ENCODE peak calls at places on chromosomes 2 and 18, in four cellular contexts. A is NCI-H2029, P is skeletal muscle cell, K is spleen. F is an unnamed sample.

GRCh38 chr18:56532176-56532840 is 106.1 kb downstream of the TXNL1 start:
- DNase-seq in K (no peak), P (no peak), A (no peak), F (no peak)

GRCh38 chr2:105809723-105810122 is 65.0 kb downstream of the NCK2 start:
- DNase-seq in P (no peak), A (no peak), K (no peak), F (no peak)

GRCh38 chr2:15996536-15997423 is 56.4 kb downstream of the MYCN start:
- DNase-seq in A (no peak), P (no peak), K (no peak), F (no peak)

GRCh38 chr2:35978218-35978617 is 377.4 kb upstream of the CRIM1 start:
- DNase-seq in A (no peak), P (no peak), K (no peak), F (no peak)

GRCh38 chr18:23515911-23516546 is 12.7 kb downstream of the RMC1 start:
- DNase-seq in K (peak; percentile 88), A (peak; percentile 65), P (peak; percentile 25), F (peak; percentile 67)

GRCh38 chr2:231454361-231454791 is 9.9 kb downstream of the NCL start:
- DNase-seq in P (no peak), K (no peak), A (no peak), F (no peak)

GRCh38 chr18:22169011-22169888 is at the start of gene GATA6:
- DNase-seq in P (peak; percentile 64), K (peak; percentile 84), A (peak; percentile 68), F (peak; percentile 12)

GRCh38 chr2:124804014-124804940 is 779.2 kb downstream of the CNTNAP5 start:
- DNase-seq in A (peak; percentile 18), K (no peak), P (no peak), F (peak; percentile 19)

GRCh38 chr2:121819846-121820245 is 64.4 kb downstream of the TSN start:
- DNase-seq in K (no peak), P (no peak), A (no peak), F (peak; percentile 22)

GRCh38 chr2:121085801-121086200 is 199.2 kb downstream of the TFCP2L1 start:
- DNase-seq in K (no peak), A (peak; percentile 44), P (no peak), F (no peak)

GRCh38 chr2:20179755-20180594 is 45.0 kb downstream of the SDC1 start:
- DNase-seq in P (no peak), A (no peak), K (peak; percentile 70), F (peak; percentile 54)

GRCh38 chr2:54984476-54984875 is 65.8 kb downstream of the RTN4 start:
- DNase-seq in P (no peak), A (no peak), K (no peak), F (no peak)

GRCh38 chr2:48240912-48241311 is 289.0 kb upstream of the STON1 start:
- DNase-seq in K (no peak), P (no peak), A (no peak), F (no peak)

GRCh38 chr2:154452906-154453493 is 245.5 kb upstream of the KCNJ3 start:
- DNase-seq in P (no peak), K (no peak), A (no peak), F (no peak)

GRCh38 chr2:221103930-221104329 is 468.2 kb downstream of the EPHA4 start:
- DNase-seq in A (no peak), P (no peak), K (no peak), F (no peak)

GRCh38 chr2:207051345-207051959 is 112.1 kb downstream of the CPO start:
- DNase-seq in P (no peak), A (no peak), K (no peak), F (no peak)

GRCh38 chr18:56709463-56709862 is 58.3 kb downstream of the WDR7 start:
- DNase-seq in A (no peak), P (peak; percentile 45), K (no peak), F (peak; percentile 12)

GRCh38 chr2:42771546-42772153 is 7.7 kb upstream of the OXER1 start:
- DNase-seq in A (no peak), P (no peak), K (no peak), F (no peak)

GRCh38 chr2:206260427-206261012 is 13.9 kb upstream of the ZDBF2 start:
- DNase-seq in P (no peak), K (no peak), A (no peak), F (peak; percentile 2)

GRCh38 chr2:58308435-58308834 is 67.3 kb upstream of the FANCL start:
- DNase-seq in P (no peak), K (no peak), A (no peak), F (no peak)

GRCh38 chr18:77433076-77433475 is 183.4 kb downstream of the GALR1 start:
- DNase-seq in K (no peak), P (no peak), A (no peak), F (no peak)

GRCh38 chr2:222399038-222399783 is 25.1 kb upstream of the SGPP2 start:
- DNase-seq in P (no peak), K (no peak), A (peak; percentile 82), F (peak; percentile 75)

GRCh38 chr2:232772540-232772939 is 3.8 kb downstream of the KCNJ13 start:
- DNase-seq in A (no peak), K (no peak), P (no peak), F (no peak)

GRCh38 chr2:34547340-34547739 is 948.2 kb upstream of the FAM98A start:
- DNase-seq in A (no peak), K (no peak), P (no peak), F (no peak)

GRCh38 chr2:57906152-57906732 is 140.4 kb upstream of the VRK2 start:
- DNase-seq in K (no peak), P (no peak), A (peak; percentile 10), F (peak; percentile 61)

GRCh38 chr18:48037481-48038271 is 107.2 kb upstream of the SMAD2 start:
- DNase-seq in K (peak; percentile 76), P (no peak), A (peak; percentile 17), F (peak; percentile 5)

GRCh38 chr2:237130562-237131421 is 45.1 kb downstream of the COPS8 start:
- DNase-seq in A (no peak), K (no peak), P (no peak), F (no peak)

GRCh38 chr2:98114643-98115355 is 27.8 kb downstream of the VWA3B start:
- DNase-seq in K (no peak), A (no peak), P (no peak), F (no peak)

GRCh38 chr2:158392683-158393082 is 63.9 kb downstream of the CCDC148 start:
- DNase-seq in K (no peak), P (no peak), A (no peak), F (no peak)

GRCh38 chr18:62037012-62037742 is 144.4 kb upstream of the RNF152 start:
- DNase-seq in K (no peak), P (no peak), A (no peak), F (no peak)

GRCh38 chr18:31510319-31510718 is 12.3 kb downstream of the DSG2 start:
- DNase-seq in A (no peak), P (no peak), K (no peak), F (no peak)

F was measured in NCI-H510A treated with DMSO at 0.1 percent for 48 hours.